ENCODE peak calls at places on chromosomes 6 and 20, in five cellular contexts. One of them, this sample, is unnamed.

GRCh38 chr20:5067877-5068276 is 51.9 kb downstream of the PCNA start:
- DNase-seq in MCF 10A: peak
- DNase-seq in NCI-H2171 treated with DMSO at 0.1 percent for 48 hours: no peak
- DNase-seq in anterior cingulate cortex: no peak
- DNase-seq in NAMALWA: no peak
- DNase-seq in this sample: no peak

GRCh38 chr6:15322781-15323536 is 77.1 kb downstream of the JARID2 start:
- DNase-seq in anterior cingulate cortex: no peak
- DNase-seq in NAMALWA: no peak
- DNase-seq in NCI-H2171 treated with DMSO at 0.1 percent for 48 hours: no peak
- DNase-seq in MCF 10A: peak
- DNase-seq in this sample: no peak

GRCh38 chr6:119628691-119629621 is 279.4 kb upstream of the MAN1A1 start:
- DNase-seq in NCI-H2171 treated with DMSO at 0.1 percent for 48 hours: no peak
- DNase-seq in anterior cingulate cortex: no peak
- DNase-seq in NAMALWA: no peak
- DNase-seq in MCF 10A: no peak
- DNase-seq in this sample: no peak

GRCh38 chr6:39992861-39993622 is 58.8 kb upstream of the MOCS1 start:
- DNase-seq in NCI-H2171 treated with DMSO at 0.1 percent for 48 hours: no peak
- DNase-seq in NAMALWA: peak
- DNase-seq in MCF 10A: no peak
- DNase-seq in anterior cingulate cortex: no peak
- DNase-seq in this sample: no peak

GRCh38 chr6:152184573-152185157 is 377.2 kb downstream of the ESR1 start:
- DNase-seq in NAMALWA: peak
- DNase-seq in NCI-H2171 treated with DMSO at 0.1 percent for 48 hours: no peak
- DNase-seq in anterior cingulate cortex: no peak
- DNase-seq in MCF 10A: no peak
- DNase-seq in this sample: no peak

GRCh38 chr20:23832775-23833508 is 6.4 kb upstream of the CST2 start:
- DNase-seq in NCI-H2171 treated with DMSO at 0.1 percent for 48 hours: no peak
- DNase-seq in anterior cingulate cortex: no peak
- DNase-seq in NAMALWA: no peak
- DNase-seq in MCF 10A: no peak
- DNase-seq in this sample: no peak

GRCh38 chr6:22784611-22785010 is 215.2 kb downstream of the HDGFL1 start:
- DNase-seq in anterior cingulate cortex: no peak
- DNase-seq in MCF 10A: no peak
- DNase-seq in NAMALWA: no peak
- DNase-seq in NCI-H2171 treated with DMSO at 0.1 percent for 48 hours: no peak
- DNase-seq in this sample: peak

GRCh38 chr20:48538058-48538825 is 289.6 kb downstream of the PREX1 start:
- DNase-seq in NAMALWA: no peak
- DNase-seq in NCI-H2171 treated with DMSO at 0.1 percent for 48 hours: no peak
- DNase-seq in MCF 10A: peak
- DNase-seq in anterior cingulate cortex: no peak
- DNase-seq in this sample: peak

GRCh38 chr6:41199427-41200246 is 1.3 kb downstream of the TREML2 start:
- DNase-seq in MCF 10A: no peak
- DNase-seq in NCI-H2171 treated with DMSO at 0.1 percent for 48 hours: no peak
- DNase-seq in anterior cingulate cortex: no peak
- DNase-seq in NAMALWA: peak
- DNase-seq in this sample: no peak

GRCh38 chr20:32227316-32227715 is 19.6 kb downstream of the POFUT1 start:
- DNase-seq in MCF 10A: no peak
- DNase-seq in NCI-H2171 treated with DMSO at 0.1 percent for 48 hours: no peak
- DNase-seq in anterior cingulate cortex: no peak
- DNase-seq in NAMALWA: no peak
- DNase-seq in this sample: no peak

GRCh38 chr20:2230671-2231488 is 64.9 kb upstream of the TGM3 start:
- DNase-seq in NAMALWA: no peak
- DNase-seq in NCI-H2171 treated with DMSO at 0.1 percent for 48 hours: no peak
- DNase-seq in anterior cingulate cortex: no peak
- DNase-seq in MCF 10A: no peak
- DNase-seq in this sample: no peak

GRCh38 chr6:17601389-17601703 is 1.2 kb downstream of the FAM8A1 start:
- DNase-seq in anterior cingulate cortex: no peak
- DNase-seq in NCI-H2171 treated with DMSO at 0.1 percent for 48 hours: no peak
- DNase-seq in NAMALWA: no peak
- DNase-seq in MCF 10A: no peak
- DNase-seq in this sample: no peak

GRCh38 chr20:36461600-36462439 is 79.5 kb upstream of the MYL9 start:
- DNase-seq in NCI-H2171 treated with DMSO at 0.1 percent for 48 hours: no peak
- DNase-seq in anterior cingulate cortex: peak
- DNase-seq in NAMALWA: peak
- DNase-seq in MCF 10A: peak
- DNase-seq in this sample: peak

GRCh38 chr6:44258325-44258863 is 1.1 kb upstream of the SLC35B2 start:
- DNase-seq in MCF 10A: no peak
- DNase-seq in NAMALWA: peak
- DNase-seq in anterior cingulate cortex: no peak
- DNase-seq in NCI-H2171 treated with DMSO at 0.1 percent for 48 hours: no peak
- DNase-seq in this sample: no peak

GRCh38 chr6:47094351-47094925 is 52.3 kb upstream of the ADGRF1 start:
- DNase-seq in NAMALWA: no peak
- DNase-seq in anterior cingulate cortex: no peak
- DNase-seq in NCI-H2171 treated with DMSO at 0.1 percent for 48 hours: no peak
- DNase-seq in MCF 10A: peak
- DNase-seq in this sample: no peak

GRCh38 chr6:91167846-91168245 is 581.0 kb upstream of the MAP3K7 start:
- DNase-seq in anterior cingulate cortex: no peak
- DNase-seq in NCI-H2171 treated with DMSO at 0.1 percent for 48 hours: peak
- DNase-seq in MCF 10A: peak
- DNase-seq in NAMALWA: no peak
- DNase-seq in this sample: no peak

GRCh38 chr20:51542033-51542893 is at the start of gene NFATC2:
- DNase-seq in anterior cingulate cortex: no peak
- DNase-seq in NAMALWA: peak
- DNase-seq in MCF 10A: no peak
- DNase-seq in NCI-H2171 treated with DMSO at 0.1 percent for 48 hours: no peak
- DNase-seq in this sample: no peak

GRCh38 chr20:62675156-62675871 is 33.0 kb downstream of the SLCO4A1 start:
- DNase-seq in anterior cingulate cortex: no peak
- DNase-seq in NCI-H2171 treated with DMSO at 0.1 percent for 48 hours: no peak
- DNase-seq in NAMALWA: no peak
- DNase-seq in MCF 10A: no peak
- DNase-seq in this sample: no peak

GRCh38 chr20:9147553-9148024 is 78.7 kb downstream of the PLCB4 start:
- DNase-seq in MCF 10A: peak
- DNase-seq in NCI-H2171 treated with DMSO at 0.1 percent for 48 hours: no peak
- DNase-seq in anterior cingulate cortex: no peak
- DNase-seq in NAMALWA: no peak
- DNase-seq in this sample: peak

GRCh38 chr6:33117826-33118277 is 42.1 kb downstream of the HLA-DPB1 start:
- DNase-seq in anterior cingulate cortex: no peak
- DNase-seq in NAMALWA: no peak
- DNase-seq in NCI-H2171 treated with DMSO at 0.1 percent for 48 hours: no peak
- DNase-seq in MCF 10A: no peak
- DNase-seq in this sample: no peak

This sample was measured in brain microvascular endothelial cell.